ENCODE peak calls at places on chromosomes 6 and 20, in seven cellular contexts. E is testis, T is Peyer's patch, A is upper lobe of left lung, Y is spleen, G is IMR-90, K is sigmoid colon. C is an unnamed sample.

GRCh38 chr20:23629017-23629541 is 8.7 kb downstream of the CST3 start:
- DNase-seq in G (peak; percentile 69), T (peak; percentile 88), A (peak; percentile 54), Y (no peak), K (no peak), E (no peak), C (no peak)

GRCh38 chr6:82160255-82160990 is 87.1 kb downstream of the IBTK start:
- DNase-seq in A (no peak), T (no peak), E (no peak), G (no peak), Y (no peak), K (no peak), C (no peak)

GRCh38 chr20:3174442-3175263 is 1.3 kb upstream of the LZTS3 start:
- DNase-seq in G (peak; percentile 11), E (peak; percentile 32), Y (no peak), K (no peak), T (no peak), A (no peak), C (no peak)

GRCh38 chr6:111427341-111428116 is 55.5 kb downstream of the REV3L start:
- DNase-seq in T (no peak), G (peak; percentile 85), E (no peak), A (no peak), K (no peak), Y (no peak), C (no peak)

GRCh38 chr6:36934868-36935267 is 19.7 kb upstream of the PI16 start:
- DNase-seq in E (no peak), K (no peak), T (no peak), A (no peak), G (no peak), Y (no peak), C (no peak)

GRCh38 chr20:33771938-33772337 is 39.2 kb upstream of the CHMP4B start:
- DNase-seq in K (no peak), T (no peak), A (no peak), E (no peak), G (no peak), Y (no peak), C (no peak)

GRCh38 chr6:39790772-39791171 is 1.4 kb upstream of the DAAM2 start:
- DNase-seq in E (no peak), T (no peak), G (peak; percentile 68), Y (no peak), K (no peak), A (peak; percentile 51), C (no peak)

GRCh38 chr6:135458051-135458450 is 39.5 kb downstream of the AHI1 start:
- DNase-seq in Y (no peak), A (no peak), K (no peak), T (no peak), E (no peak), G (no peak), C (no peak)

GRCh38 chr20:25083141-25083772 is 1.3 kb upstream of the VSX1 start:
- DNase-seq in T (no peak), Y (peak; percentile 76), E (no peak), G (no peak), A (no peak), K (no peak), C (no peak)

GRCh38 chr6:161038229-161039003 is 46.8 kb downstream of the MAP3K4 start:
- DNase-seq in E (no peak), Y (no peak), T (no peak), A (no peak), K (peak; percentile 90), G (peak; percentile 96), C (no peak)

GRCh38 chr20:47351643-47352331 is 4.7 kb downstream of the ZMYND8 start:
- DNase-seq in E (no peak), A (no peak), K (no peak), Y (peak; percentile 60), T (no peak), G (no peak), C (no peak)

GRCh38 chr6:33264015-33264414 is 7.7 kb downstream of the VPS52 start:
- DNase-seq in T (no peak), E (no peak), K (no peak), G (no peak), A (no peak), Y (peak; percentile 13), C (no peak)

GRCh38 chr20:36575066-36575743 is 1.8 kb downstream of the TGIF2 start:
- DNase-seq in T (peak; percentile 66), E (peak; percentile 76), K (peak; percentile 87), A (peak; percentile 30), Y (no peak), G (peak; percentile 54), C (no peak)

GRCh38 chr6:7909323-7910276 is 988 bp downstream of the TXNDC5 start:
- DNase-seq in K (no peak), Y (peak; percentile 89), T (peak; percentile 72), E (no peak), A (peak; percentile 53), G (peak; percentile 27), C (no peak)
- TF ChIP-seq POLR2A in K (no peak), Y (no peak), T (no peak), E (no peak), A (no peak), G (peak; percentile 22), C (peak; percentile 20)

GRCh38 chr20:49280463-49281058 is 2.7 kb upstream of the ZNFX1 start:
- DNase-seq in K (no peak), Y (no peak), E (no peak), G (no peak), A (no peak), T (no peak), C (no peak)

GRCh38 chr20:49281913-49282467 is 4.1 kb upstream of the ZNFX1 start:
- DNase-seq in K (no peak), A (no peak), Y (no peak), T (no peak), G (no peak), E (no peak), C (no peak)

GRCh38 chr20:49279677-49280462 is 2.0 kb upstream of the ZNFX1 start:
- DNase-seq in K (no peak), A (no peak), E (no peak), G (no peak), T (no peak), Y (no peak), C (no peak)

GRCh38 chr20:49282584-49283171 is 4.8 kb upstream of the ZNFX1 start:
- DNase-seq in E (no peak), Y (no peak), A (no peak), K (no peak), G (no peak), T (no peak), C (no peak)

GRCh38 chr20:49281059-49281912 is 3.4 kb upstream of the ZNFX1 start:
- DNase-seq in G (no peak), A (peak; percentile 35), Y (no peak), E (no peak), T (no peak), K (no peak), C (no peak)
- TF ChIP-seq POLR2A in G (no peak), A (no peak), Y (no peak), E (no peak), T (no peak), K (no peak), C (no peak)

GRCh38 chr20:63974402-63975200 is 4.8 kb downstream of the SAMD10 start:
- DNase-seq in A (no peak), E (no peak), T (peak; percentile 53), Y (no peak), G (peak; percentile 74), K (peak; percentile 69), C (no peak)
- TF ChIP-seq POLR2A in A (no peak), E (no peak), T (no peak), Y (no peak), G (no peak), K (no peak), C (no peak)

GRCh38 chr6:41939091-41939847 is 2.3 kb downstream of the CCND3 start:
- DNase-seq in Y (peak; percentile 88), E (peak; percentile 30), T (no peak), G (peak; percentile 43), K (peak; percentile 71), A (peak; percentile 89), C (no peak)

GRCh38 chr6:41940759-41941279 is 789 bp downstream of the CCND3 start:
- DNase-seq in T (peak; percentile 69), K (peak; percentile 75), A (peak; percentile 61), Y (peak; percentile 89), G (peak; percentile 12), E (peak; percentile 43), C (no peak)

GRCh38 chr6:41942045-41942851 is 640 bp upstream of the CCND3 start:
- DNase-seq in G (peak; percentile 88), T (no peak), K (no peak), Y (no peak), E (no peak), A (no peak), C (no peak)

GRCh38 chr6:41939848-41940758 is 1.5 kb downstream of the CCND3 start:
- DNase-seq in A (peak; percentile 38), Y (peak; percentile 80), T (peak; percentile 70), K (peak; percentile 70), E (no peak), G (peak; percentile 34), C (no peak)

GRCh38 chr6:41941280-41942044 is at the start of gene CCND3:
- DNase-seq in K (peak; percentile 94), Y (peak; percentile 98), G (peak; percentile 91), T (peak; percentile 96), A (peak; percentile 94), E (peak; percentile 95), C (peak; percentile 50)
- TF ChIP-seq POLR2A in K (no peak), Y (peak; percentile 69), G (no peak), T (peak; percentile 62), A (peak; percentile 65), E (no peak), C (no peak)

C was measured in esophagus squamous epithelium.